ENCODE peak calls at places on chromosomes 13 and 19, in nine cellular contexts. Y is tibial artery; E is stomach; X is NCI-H510A treated with DMSO at 0.1 percent for 48 hours; M is hippocampal formation; C is erythroblast; G is activated CD4-positive, alpha-beta T cell treated with anti-CD3 and anti-CD28 coated beads, Interleukin-2, amount 50 U/mL, for 24 hours; S is non-pigmented ciliary epithelial cell; B is NCI-H1436. I is an unnamed sample.

GRCh38 chr19:42253245-42254082 is 1.5 kb downstream of the ERF start:
- DNase-seq in Y (peak), E (peak), X (peak), M (no peak), C (peak), G (no peak), S (no peak), B (no peak), I (no peak)

GRCh38 chr13:99432637-99433542 is 68.4 kb upstream of the TM9SF2 start:
- DNase-seq in Y (peak), E (peak), X (no peak), M (no peak), C (peak), G (peak), S (no peak), B (no peak), I (peak)

GRCh38 chr19:54906819-54907218 is 871 bp downstream of the NCR1 start:
- DNase-seq in Y (no peak), E (no peak), X (no peak), M (no peak), C (no peak), G (no peak), S (no peak), B (no peak), I (no peak)

GRCh38 chr13:113879506-113880360 is 15.9 kb upstream of the GAS6 start:
- DNase-seq in Y (no peak), E (no peak), X (no peak), M (no peak), C (no peak), G (no peak), S (no peak), B (no peak), I (no peak)

GRCh38 chr19:49020931-49021895 is 2.9 kb downstream of the CGB3 start:
- DNase-seq in Y (no peak), E (no peak), X (no peak), M (no peak), C (no peak), G (no peak), S (no peak), B (no peak), I (no peak)

GRCh38 chr13:21738636-21739035 is 67.8 kb downstream of the FGF9 start:
- DNase-seq in Y (no peak), E (no peak), X (peak), M (no peak), C (no peak), G (no peak), S (no peak), B (no peak), I (no peak)

GRCh38 chr13:45179428-45179827 is 21.4 kb downstream of the KCTD4 start:
- DNase-seq in Y (no peak), E (no peak), X (no peak), M (no peak), C (no peak), G (no peak), S (no peak), B (no peak), I (no peak)

GRCh38 chr13:41074523-41074922 is 13.2 kb downstream of the WBP4 start:
- DNase-seq in Y (no peak), E (no peak), X (no peak), M (no peak), C (no peak), G (no peak), S (no peak), B (no peak), I (no peak)

GRCh38 chr19:16825312-16826168 is 3.7 kb upstream of the SIN3B start:
- DNase-seq in Y (peak), E (peak), X (peak), M (peak), C (peak), G (no peak), S (no peak), B (no peak), I (no peak)

I was measured in glomerular endothelial cell.